ENCODE peak calls at places on chromosomes 1 and 21, in seven cellular contexts. Y, X, A, C, R, D and H are unnamed samples.

GRCh38 chr1:1359316-1359667 is 937 bp upstream of the MXRA8 start:
- DNase-seq in Y (no peak), X (no peak), A (no peak), C (no peak), R (no peak), D (no peak), H (no peak)

GRCh38 chr1:115184951-115185331 is 95.6 kb upstream of the TSPAN2 start:
- DNase-seq in Y (no peak), X (no peak), A (no peak), C (no peak), R (no peak), D (no peak), H (no peak)

GRCh38 chr1:217562229-217562878 is 68.5 kb downstream of the GPATCH2 start:
- DNase-seq in Y (no peak), X (no peak), A (no peak), C (no peak), R (no peak), D (peak; percentile 11), H (no peak)

GRCh38 chr1:59678065-59678808 is 136.5 kb upstream of the HOOK1 start:
- DNase-seq in Y (no peak), X (no peak), A (no peak), C (no peak), R (no peak), D (no peak), H (no peak)

GRCh38 chr1:223244366-223245103 is 101.5 kb upstream of the TLR5 start:
- DNase-seq in Y (peak; percentile 37), X (peak; percentile 30), A (peak; percentile 34), C (no peak), R (no peak), D (no peak), H (no peak)

GRCh38 chr1:2982615-2983318 is 38.5 kb upstream of the ACTRT2 start:
- DNase-seq in Y (no peak), X (no peak), A (no peak), C (no peak), R (no peak), D (no peak), H (no peak)

GRCh38 chr1:48552420-48552819 is 80.4 kb upstream of the SPATA6 start:
- DNase-seq in Y (no peak), X (no peak), A (no peak), C (no peak), R (peak; percentile 10), D (peak; percentile 11), H (no peak)

GRCh38 chr1:24089027-24089742 is 22.8 kb downstream of the MYOM3 start:
- DNase-seq in Y (no peak), X (no peak), A (no peak), C (no peak), R (no peak), D (no peak), H (no peak)

GRCh38 chr1:112544753-112545152 is 36.0 kb downstream of the WNT2B start:
- DNase-seq in Y (no peak), X (no peak), A (no peak), C (no peak), R (no peak), D (peak; percentile 4), H (no peak)

GRCh38 chr21:45079351-45079750 is 5.0 kb downstream of the ADARB1 start:
- DNase-seq in Y (no peak), X (no peak), A (no peak), C (no peak), R (no peak), D (no peak), H (no peak)

GRCh38 chr1:32454726-32455125 is 10.1 kb upstream of the ZBTB8B start:
- DNase-seq in Y (peak; percentile 35), X (no peak), A (no peak), C (no peak), R (no peak), D (peak; percentile 35), H (no peak)

GRCh38 chr1:67371681-67372080 is 58.5 kb downstream of the SERBP1 start:
- DNase-seq in Y (no peak), X (no peak), A (no peak), C (no peak), R (no peak), D (no peak), H (no peak)

GRCh38 chr21:45071396-45072165 is 2.8 kb upstream of the ADARB1 start:
- DNase-seq in Y (no peak), X (no peak), A (no peak), C (no peak), R (no peak), D (no peak), H (no peak)

GRCh38 chr1:216425577-216425976 is 2.3 kb upstream of the USH2A start:
- DNase-seq in Y (no peak), X (no peak), A (no peak), C (no peak), R (no peak), D (no peak), H (no peak)

GRCh38 chr1:205016075-205016474 is 26.9 kb upstream of the CNTN2 start:
- DNase-seq in Y (no peak), X (no peak), A (no peak), C (no peak), R (no peak), D (no peak), H (no peak)

GRCh38 chr1:25641931-25642611 is 25.5 kb downstream of the MAN1C1 start:
- DNase-seq in Y (no peak), X (no peak), A (no peak), C (no peak), R (no peak), D (no peak), H (no peak)

GRCh38 chr1:166141969-166142368 is 24.8 kb downstream of the FAM78B start:
- DNase-seq in Y (no peak), X (no peak), A (no peak), C (no peak), R (no peak), D (no peak), H (no peak)

GRCh38 chr1:25699501-25700089 is 83.0 kb downstream of the MAN1C1 start:
- DNase-seq in Y (peak; percentile 44), X (no peak), A (no peak), C (no peak), R (no peak), D (no peak), H (no peak)

GRCh38 chr1:161304927-161305871 is 4.6 kb downstream of the MPZ start:
- DNase-seq in Y (peak; percentile 39), X (no peak), A (no peak), C (no peak), R (no peak), D (no peak), H (no peak)

GRCh38 chr1:232196042-232196441 is 433.9 kb downstream of the SIPA1L2 start:
- DNase-seq in Y (no peak), X (no peak), A (no peak), C (no peak), R (no peak), D (no peak), H (no peak)

GRCh38 chr1:168135982-168136708 is 585 bp downstream of the GPR161 start:
- DNase-seq in Y (peak; percentile 77), X (no peak), A (peak; percentile 75), C (no peak), R (no peak), D (no peak), H (peak; percentile 48)

GRCh38 chr1:184257873-184258272 is 129.0 kb upstream of the C1orf21 start:
- DNase-seq in Y (no peak), X (no peak), A (no peak), C (no peak), R (no peak), D (no peak), H (no peak)

GRCh38 chr1:184254849-184255248 is 132.0 kb upstream of the C1orf21 start:
- DNase-seq in Y (no peak), X (no peak), A (no peak), C (no peak), R (no peak), D (no peak), H (no peak)

GRCh38 chr1:184258525-184258924 is 128.3 kb upstream of the C1orf21 start:
- DNase-seq in Y (no peak), X (no peak), A (no peak), C (no peak), R (no peak), D (no peak), H (no peak)

GRCh38 chr1:184253921-184254320 is 132.9 kb upstream of the C1orf21 start:
- DNase-seq in Y (no peak), X (no peak), A (no peak), C (no peak), R (no peak), D (no peak), H (no peak)

DNA sequence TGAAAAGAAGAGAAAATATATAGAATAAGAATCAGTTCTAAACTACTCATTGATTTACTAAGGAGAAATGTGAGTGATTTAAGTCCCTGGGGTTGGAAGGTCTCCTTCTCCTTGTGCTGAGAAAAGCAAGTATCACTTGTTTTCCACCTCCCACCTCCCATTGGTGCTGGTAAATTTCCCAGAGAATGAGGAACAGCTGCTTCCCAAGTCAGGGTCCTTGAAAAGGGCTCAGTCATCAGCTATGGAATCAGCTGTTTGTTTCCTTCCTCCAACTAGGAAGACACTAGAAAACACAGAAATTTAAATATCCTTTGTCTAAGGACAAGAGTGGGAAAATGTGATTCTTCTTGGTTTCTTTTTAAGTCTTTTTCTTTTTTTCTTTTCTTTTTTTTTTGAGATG is 131.3 kb upstream of the C1orf21 start:
- DNase-seq in Y (no peak), X (no peak), A (no peak), C (no peak), R (no peak), D (no peak), H (no peak)
- TF ChIP-seq JUND in Y (no peak), X (no peak), A (no peak), C (no peak), R (no peak), D (no peak), H (no peak)

GRCh38 chr1:86064899-86065298 is 91.7 kb downstream of the COL24A1 start:
- DNase-seq in Y (no peak), X (no peak), A (no peak), C (no peak), R (no peak), D (no peak), H (no peak)
- TF ChIP-seq JUND in Y (no peak), X (no peak), A (no peak), C (no peak), R (no peak), D (no peak), H (no peak)

GRCh38 chr1:228176024-228176395 is 10.4 kb downstream of the IBA57 start:
- DNase-seq in Y (no peak), X (no peak), A (no peak), C (no peak), R (no peak), D (no peak), H (no peak)

GRCh38 chr1:228176461-228177182 is 11.0 kb downstream of the IBA57 start:
- DNase-seq in Y (no peak), X (no peak), A (no peak), C (no peak), R (no peak), D (no peak), H (no peak)

GRCh38 chr1:228172591-228173527 is 7.3 kb downstream of the IBA57 start:
- DNase-seq in Y (no peak), X (no peak), A (no peak), C (no peak), R (no peak), D (no peak), H (no peak)

GRCh38 chr1:228175316-228176023 is 9.9 kb downstream of the IBA57 start:
- DNase-seq in Y (no peak), X (no peak), A (no peak), C (no peak), R (no peak), D (no peak), H (no peak)

GRCh38 chr1:228174482-228175315 is 9.1 kb downstream of the IBA57 start:
- DNase-seq in Y (peak; percentile 74), X (no peak), A (peak; percentile 95), C (no peak), R (peak; percentile 35), D (no peak), H (peak; percentile 88)
- TF ChIP-seq JUND in Y (no peak), X (no peak), A (no peak), C (no peak), R (no peak), D (no peak), H (no peak)

GRCh38 chr1:234755449-234755863 is 145.5 kb upstream of the IRF2BP2 start:
- DNase-seq in Y (no peak), X (no peak), A (peak; percentile 27), C (no peak), R (no peak), D (no peak), H (no peak)
- TF ChIP-seq JUND in Y (no peak), X (no peak), A (peak; percentile 86), C (no peak), R (no peak), D (no peak), H (no peak)